ENCODE peak calls at places on chromosomes 5 and 9, in ten cellular contexts. One of them, this sample, is unnamed.

GRCh38 chr5:68740204-68740910 is 353.5 kb upstream of the SLC30A5 start:
- DNase-seq in astrocyte of the spinal cord: no peak
- DNase-seq in head of caudate nucleus: no peak
- DNase-seq in heart left ventricle: no peak
- DNase-seq in T-cell: no peak
- DNase-seq in iPS-NIHi11: no peak
- DNase-seq in AG10803: no peak
- DNase-seq in COR-L47: no peak
- DNase-seq in activated CD8-positive, alpha-beta memory T cell treated with anti-CD3 and anti-CD28 coated beads for 48 hours: no peak
- DNase-seq in ovary: no peak
- DNase-seq in this sample: no peak

GRCh38 chr5:95892784-95893354 is 68.8 kb downstream of the ELL2 start:
- DNase-seq in astrocyte of the spinal cord: peak
- DNase-seq in head of caudate nucleus: peak
- DNase-seq in heart left ventricle: no peak
- DNase-seq in T-cell: no peak
- DNase-seq in iPS-NIHi11: peak
- DNase-seq in AG10803: peak
- DNase-seq in COR-L47: peak
- DNase-seq in activated CD8-positive, alpha-beta memory T cell treated with anti-CD3 and anti-CD28 coated beads for 48 hours: no peak
- DNase-seq in ovary: no peak
- DNase-seq in this sample: peak

GRCh38 chr5:317086-317811 is 4.3 kb upstream of the AHRR start:
- DNase-seq in astrocyte of the spinal cord: peak
- DNase-seq in head of caudate nucleus: no peak
- DNase-seq in heart left ventricle: no peak
- DNase-seq in T-cell: peak
- DNase-seq in iPS-NIHi11: peak
- DNase-seq in AG10803: peak
- DNase-seq in COR-L47: peak
- DNase-seq in activated CD8-positive, alpha-beta memory T cell treated with anti-CD3 and anti-CD28 coated beads for 48 hours: no peak
- DNase-seq in ovary: no peak
- DNase-seq in this sample: peak

GRCh38 chr5:78591227-78591626 is 57.3 kb downstream of the LHFPL2 start:
- DNase-seq in astrocyte of the spinal cord: peak
- DNase-seq in head of caudate nucleus: no peak
- DNase-seq in heart left ventricle: no peak
- DNase-seq in T-cell: no peak
- DNase-seq in iPS-NIHi11: no peak
- DNase-seq in AG10803: peak
- DNase-seq in COR-L47: no peak
- DNase-seq in activated CD8-positive, alpha-beta memory T cell treated with anti-CD3 and anti-CD28 coated beads for 48 hours: no peak
- DNase-seq in ovary: no peak
- DNase-seq in this sample: peak

GRCh38 chr5:177434437-177434836 is 8.0 kb downstream of the GRK6 start:
- DNase-seq in astrocyte of the spinal cord: no peak
- DNase-seq in head of caudate nucleus: no peak
- DNase-seq in heart left ventricle: no peak
- DNase-seq in T-cell: peak
- DNase-seq in iPS-NIHi11: no peak
- DNase-seq in AG10803: no peak
- DNase-seq in COR-L47: no peak
- DNase-seq in activated CD8-positive, alpha-beta memory T cell treated with anti-CD3 and anti-CD28 coated beads for 48 hours: no peak
- DNase-seq in ovary: no peak
- DNase-seq in this sample: no peak

GRCh38 chr5:37841223-37841622 is 1.4 kb upstream of the GDNF start:
- DNase-seq in astrocyte of the spinal cord: no peak
- DNase-seq in head of caudate nucleus: peak
- DNase-seq in heart left ventricle: no peak
- DNase-seq in T-cell: no peak
- DNase-seq in iPS-NIHi11: no peak
- DNase-seq in AG10803: no peak
- DNase-seq in COR-L47: no peak
- DNase-seq in activated CD8-positive, alpha-beta memory T cell treated with anti-CD3 and anti-CD28 coated beads for 48 hours: no peak
- DNase-seq in ovary: no peak
- DNase-seq in this sample: peak

GRCh38 chr5:114237766-114238165 is 124.1 kb upstream of the KCNN2 start:
- DNase-seq in astrocyte of the spinal cord: peak
- DNase-seq in head of caudate nucleus: no peak
- DNase-seq in heart left ventricle: no peak
- DNase-seq in T-cell: no peak
- DNase-seq in iPS-NIHi11: no peak
- DNase-seq in AG10803: peak
- DNase-seq in COR-L47: no peak
- DNase-seq in activated CD8-positive, alpha-beta memory T cell treated with anti-CD3 and anti-CD28 coated beads for 48 hours: no peak
- DNase-seq in ovary: no peak
- DNase-seq in this sample: no peak

GRCh38 chr5:5089895-5090649 is 50.1 kb upstream of the ADAMTS16 start:
- DNase-seq in astrocyte of the spinal cord: no peak
- DNase-seq in head of caudate nucleus: no peak
- DNase-seq in heart left ventricle: no peak
- DNase-seq in T-cell: no peak
- DNase-seq in iPS-NIHi11: no peak
- DNase-seq in AG10803: no peak
- DNase-seq in COR-L47: no peak
- DNase-seq in activated CD8-positive, alpha-beta memory T cell treated with anti-CD3 and anti-CD28 coated beads for 48 hours: no peak
- DNase-seq in ovary: no peak
- DNase-seq in this sample: no peak

GRCh38 chr9:15469406-15469805 is 41.4 kb downstream of the PSIP1 start:
- DNase-seq in astrocyte of the spinal cord: no peak
- DNase-seq in head of caudate nucleus: no peak
- DNase-seq in heart left ventricle: no peak
- DNase-seq in T-cell: no peak
- DNase-seq in iPS-NIHi11: no peak
- DNase-seq in AG10803: no peak
- DNase-seq in COR-L47: peak
- DNase-seq in activated CD8-positive, alpha-beta memory T cell treated with anti-CD3 and anti-CD28 coated beads for 48 hours: no peak
- DNase-seq in ovary: no peak
- DNase-seq in this sample: peak